ENCODE peak calls at places on chromosomes 1 and 21, in five cellular contexts. W is MG63; X is GM04504; Y is MCF 10A; M is CD4-positive, alpha-beta memory T cell. A is an unnamed sample.

GRCh38 chr1:24022611-24023359 is 42.7 kb upstream of the SRSF10 start:
- DNase-seq in W (peak; percentile 93), X (no peak), Y (peak; percentile 71), M (no peak), A (peak; percentile 82)

GRCh38 chr1:48055854-48056253 is 58.7 kb upstream of the TRABD2B start:
- DNase-seq in W (no peak), X (no peak), Y (no peak), M (no peak), A (no peak)

GRCh38 chr1:183580281-183580682 is 10.0 kb downstream of the NCF2 start:
- DNase-seq in W (no peak), X (no peak), Y (peak; percentile 50), M (peak; percentile 19), A (no peak)

GRCh38 chr1:205945056-205945455 is 1.8 kb upstream of the SLC26A9 start:
- DNase-seq in W (no peak), X (no peak), Y (no peak), M (no peak), A (no peak)

GRCh38 chr1:41465741-41466140 is 18.7 kb downstream of the EDN2 start:
- DNase-seq in W (no peak), X (no peak), Y (no peak), M (no peak), A (peak; percentile 47)

GRCh38 chr21:27017251-27017650 is 50.4 kb upstream of the ADAMTS5 start:
- DNase-seq in W (no peak), X (no peak), Y (no peak), M (no peak), A (no peak)

GRCh38 chr1:177591155-177591554 is 378.7 kb downstream of the SEC16B start:
- DNase-seq in W (no peak), X (no peak), Y (no peak), M (no peak), A (no peak)

GRCh38 chr1:225928186-225929175 is 4.4 kb upstream of the PYCR2 start:
- DNase-seq in W (no peak), X (no peak), Y (no peak), M (peak; percentile 28), A (no peak)

GRCh38 chr1:160251687-160252526 is 10.4 kb downstream of the DCAF8 start:
- DNase-seq in W (peak; percentile 46), X (no peak), Y (peak; percentile 87), M (peak; percentile 63), A (peak; percentile 66)

GRCh38 chr1:221166559-221167318 is 287.5 kb downstream of the HLX start:
- DNase-seq in W (no peak), X (no peak), Y (no peak), M (no peak), A (no peak)

GRCh38 chr1:185453496-185454192 is 136.6 kb upstream of the IVNS1ABP start:
- DNase-seq in W (peak; percentile 82), X (no peak), Y (peak; percentile 51), M (no peak), A (no peak)

GRCh38 chr1:151062738-151063371 is 2.7 kb downstream of the MLLT11 start:
- DNase-seq in W (peak; percentile 69), X (peak; percentile 71), Y (peak; percentile 60), M (no peak), A (peak; percentile 60)

GRCh38 chr1:67535474-67535873 is 105.3 kb upstream of the SERBP1 start:
- DNase-seq in W (peak; percentile 72), X (peak; percentile 75), Y (peak; percentile 85), M (peak; percentile 6), A (peak; percentile 84)

GRCh38 chr1:209825591-209826433 is 2.0 kb upstream of the UTP25 start:
- DNase-seq in W (no peak), X (no peak), Y (peak; percentile 75), M (no peak), A (peak; percentile 64)

GRCh38 chr1:235552146-235552716 is 48.0 kb upstream of the B3GALNT2 start:
- DNase-seq in W (no peak), X (no peak), Y (no peak), M (no peak), A (no peak)

GRCh38 chr1:208526726-208527125 is 282.5 kb upstream of the PLXNA2 start:
- DNase-seq in W (no peak), X (no peak), Y (no peak), M (no peak), A (no peak)

GRCh38 chr1:59204001-59204400 is 92.9 kb upstream of the FGGY start:
- DNase-seq in W (peak; percentile 10), X (no peak), Y (no peak), M (no peak), A (no peak)

GRCh38 chr1:10308001-10308400 is 90.9 kb upstream of the PGD start:
- DNase-seq in W (no peak), X (no peak), Y (no peak), M (peak; percentile 48), A (no peak)

GRCh38 chr1:218925777-218926176 is 247.9 kb upstream of the LYPLAL1 start:
- DNase-seq in W (no peak), X (no peak), Y (no peak), M (no peak), A (no peak)

GRCh38 chr1:232806071-232806510 is 875 bp downstream of the MAP10 start:
- DNase-seq in W (no peak), X (no peak), Y (no peak), M (peak; percentile 7), A (no peak)

GRCh38 chr1:11331036-11331765 is 58.2 kb downstream of the UBIAD1 start:
- DNase-seq in W (peak; percentile 43), X (no peak), Y (no peak), M (no peak), A (no peak)

GRCh38 chr1:119859647-119860046 is 36.7 kb downstream of the ADAM30 start:
- DNase-seq in W (peak; percentile 39), X (peak; percentile 27), Y (peak; percentile 48), M (no peak), A (peak; percentile 67)

GRCh38 chr21:34126691-34127090 is 53.3 kb downstream of the MRPS6 start:
- DNase-seq in W (peak; percentile 65), X (peak; percentile 19), Y (peak; percentile 53), M (no peak), A (peak; percentile 68)

GRCh38 chr1:63592536-63593302 is 492 bp upstream of the PGM1 start:
- DNase-seq in W (no peak), X (no peak), Y (peak; percentile 74), M (no peak), A (no peak)

GRCh38 chr1:25610822-25611630 is 5.6 kb upstream of the MAN1C1 start:
- DNase-seq in W (no peak), X (no peak), Y (no peak), M (peak; percentile 39), A (no peak)

GRCh38 chr1:161258439-161259386 is at the start of gene PCP4L1:
- DNase-seq in W (no peak), X (no peak), Y (peak; percentile 56), M (peak; percentile 27), A (peak; percentile 51)

GRCh38 chr1:51237714-51238403 is 1.8 kb downstream of the RNF11 start:
- DNase-seq in W (no peak), X (no peak), Y (no peak), M (no peak), A (no peak)

GRCh38 chr1:232880354-232880753 is 70.1 kb upstream of the NTPCR start:
- DNase-seq in W (peak; percentile 38), X (no peak), Y (peak; percentile 69), M (no peak), A (peak; percentile 50)